ENCODE peak calls at places on chromosomes 1 and 21, in six cellular contexts. E, U, H, A, R and F are unnamed samples.

GRCh38 chr1:201461783-201462441 is 7.1 kb downstream of the PHLDA3 start:
- DNase-seq in U (peak; percentile 64), A (no peak), H (peak; percentile 81), R (peak; percentile 32), E (peak; percentile 66), F (peak; percentile 93)

GRCh38 chr1:56967900-56968832 is 2.4 kb upstream of the C8B start:
- DNase-seq in E (peak; percentile 67), A (no peak), R (no peak), H (no peak), U (no peak), F (no peak)

GRCh38 chr1:935751-936231 is 12.1 kb downstream of the SAMD11 start:
- DNase-seq in U (no peak), H (no peak), E (no peak), R (no peak), A (no peak), F (no peak)

GRCh38 chr1:240539700-240540414 is 72.1 kb downstream of the GREM2 start:
- DNase-seq in R (no peak), U (no peak), H (no peak), E (no peak), A (no peak), F (no peak)

GRCh38 chr1:22689505-22689904 is 21.1 kb upstream of the EPHB2 start:
- DNase-seq in R (no peak), H (no peak), U (no peak), A (no peak), E (no peak), F (no peak)

GRCh38 chr1:56249244-56249643 is 330.1 kb downstream of the PLPP3 start:
- DNase-seq in A (no peak), E (no peak), U (no peak), H (no peak), R (no peak), F (peak; percentile 56)

GRCh38 chr1:118785246-118785645 is 202.9 kb downstream of the TBX15 start:
- DNase-seq in A (no peak), H (no peak), U (no peak), E (no peak), R (no peak), F (peak; percentile 41)

GRCh38 chr1:99696616-99697015 is 50.7 kb downstream of the PALMD start:
- DNase-seq in A (no peak), H (no peak), E (no peak), U (no peak), R (no peak), F (no peak)

GRCh38 chr1:14896381-14897079 is 257.0 kb upstream of the TMEM51 start:
- DNase-seq in R (no peak), E (no peak), H (no peak), A (no peak), U (no peak), F (no peak)

GRCh38 chr1:119974013-119974412 is 77.7 kb upstream of the ADAM30 start:
- DNase-seq in U (no peak), E (no peak), A (no peak), H (no peak), R (no peak), F (no peak)

GRCh38 chr1:151737479-151737878 is 16.2 kb downstream of the RIIAD1 start:
- DNase-seq in A (no peak), R (no peak), E (no peak), U (no peak), H (no peak), F (no peak)

GRCh38 chr1:152348447-152348846 is 11.4 kb downstream of the FLG2 start:
- DNase-seq in A (no peak), E (no peak), H (no peak), R (no peak), U (no peak), F (no peak)

GRCh38 chr1:185317886-185318310 is 855 bp upstream of the IVNS1ABP start:
- DNase-seq in E (peak; percentile 41), R (peak; percentile 70), U (peak; percentile 87), H (no peak), A (peak; percentile 42), F (peak; percentile 64)

GRCh38 chr1:221279146-221279545 is 399.9 kb downstream of the HLX start:
- DNase-seq in E (no peak), A (no peak), R (no peak), H (no peak), U (no peak), F (no peak)

GRCh38 chr1:21149862-21150432 is 26.8 kb downstream of the EIF4G3 start:
- DNase-seq in A (no peak), U (no peak), E (no peak), H (no peak), R (no peak), F (no peak)

GRCh38 chr1:168863647-168864234 is 134.7 kb upstream of the DPT start:
- DNase-seq in A (no peak), E (no peak), H (no peak), R (no peak), U (no peak), F (no peak)

GRCh38 chr1:12407050-12407961 is 177.5 kb downstream of the VPS13D start:
- DNase-seq in A (no peak), E (peak; percentile 34), U (no peak), R (no peak), H (no peak), F (no peak)

GRCh38 chr21:44555200-44555875 is 3.3 kb downstream of the KRTAP10-3 start:
- DNase-seq in A (no peak), E (no peak), U (peak; percentile 63), H (peak; percentile 38), R (peak; percentile 12), F (no peak)

GRCh38 chr1:234980224-234980656 is 148.4 kb downstream of the TOMM20 start:
- DNase-seq in U (no peak), E (no peak), H (no peak), R (no peak), A (no peak), F (no peak)

GRCh38 chr1:9720785-9721605 is 69.5 kb downstream of the PIK3CD start:
- DNase-seq in R (no peak), A (no peak), U (peak; percentile 75), E (no peak), H (no peak), F (no peak)

GRCh38 chr1:14332158-14332557 is 266.3 kb upstream of the KAZN start:
- DNase-seq in R (no peak), A (no peak), H (no peak), U (no peak), E (no peak), F (no peak)

GRCh38 chr1:157262422-157262821 is 124.2 kb upstream of the ETV3 start:
- DNase-seq in R (no peak), A (no peak), U (no peak), E (no peak), H (no peak), F (no peak)

DNA sequence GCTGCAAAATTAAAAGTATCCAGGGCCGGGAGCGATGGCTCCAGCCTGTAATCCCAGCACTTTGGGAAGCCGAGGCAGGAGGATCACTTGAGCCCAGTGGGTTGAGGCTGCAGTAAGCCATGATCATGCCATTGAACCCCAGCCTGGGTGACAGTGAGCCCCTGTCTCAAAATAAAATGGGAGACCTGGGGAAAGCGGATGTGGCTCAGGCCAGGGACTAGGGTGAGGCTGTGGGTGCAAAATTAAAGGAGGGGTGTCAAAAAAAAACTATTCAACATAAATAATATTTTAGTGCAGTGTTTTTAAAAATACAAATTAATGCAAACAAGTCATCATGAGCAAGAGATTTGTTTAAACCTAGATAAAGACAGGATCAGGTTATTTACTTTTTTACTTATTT is 100.1 kb upstream of the SLC45A1 start:
- DNase-seq in H (no peak), R (no peak), A (no peak), U (no peak), E (no peak), F (no peak)
- H3K4me3 ChIP-seq in H (peak overlapping the region; percentile 52), R (peak overlapping the region; percentile 55), A (peak overlapping the region; percentile 2), U (peak overlapping the region; percentile 34), E (peak overlapping the region; percentile 43), F (no peak overlapping the region)

GRCh38 chr1:86706018-86706417 is 1.6 kb downstream of the SH3GLB1 start:
- DNase-seq in E (no peak), H (no peak), A (no peak), R (no peak), U (no peak), F (no peak)

GRCh38 chr1:86704972-86705632 is 726 bp downstream of the SH3GLB1 start:
- DNase-seq in E (peak; percentile 68), R (peak; percentile 43), A (peak; percentile 3), U (no peak), H (peak; percentile 58), F (peak; percentile 84)

GRCh38 chr1:86705633-86705985 is 1.2 kb downstream of the SH3GLB1 start:
- DNase-seq in U (no peak), A (no peak), R (no peak), H (no peak), E (no peak), F (no peak)

GRCh38 chr1:86712088-86712860 is 7.9 kb downstream of the SH3GLB1 start:
- DNase-seq in R (no peak), A (no peak), U (no peak), H (no peak), E (no peak), F (no peak)

DNA sequence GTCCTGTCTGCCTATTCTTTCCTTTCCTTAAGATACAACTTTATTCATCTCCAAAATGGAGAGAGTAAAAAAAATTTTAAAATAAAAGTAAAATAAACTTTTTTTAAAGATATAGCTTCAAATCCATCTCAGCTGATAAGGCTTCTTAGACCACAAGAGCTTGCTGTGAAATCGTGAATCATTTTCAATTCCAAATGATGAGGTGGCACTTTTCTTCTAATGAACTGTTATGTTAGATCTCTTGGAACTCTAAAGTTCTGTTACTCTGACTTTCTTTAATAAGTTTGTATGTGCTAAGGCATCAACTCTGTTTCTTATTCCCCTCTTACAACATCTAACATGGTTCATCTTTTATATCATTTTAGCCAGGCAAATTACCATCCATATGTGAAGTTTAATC is 4.5 kb downstream of the SH3GLB1 start:
- DNase-seq in A (no peak), R (no peak), U (no peak), H (no peak), E (no peak), F (no peak)
- H3K4me1 ChIP-seq in A (peaks cover 46% of the 10 kb centered on the region), R (peaks cover 38% of the 10 kb centered on the region), U (peaks cover 86% of the 10 kb centered on the region), H (no peaks in the 10 kb centered on the region), E (peaks cover 15% of the 10 kb centered on the region), F (peaks cover 3% of the 10 kb centered on the region)

GRCh38 chr1:39082140-39082799 is 56.1 kb downstream of the NDUFS5 start:
- DNase-seq in E (peak; percentile 42), A (no peak), H (no peak), R (no peak), U (peak; percentile 41), F (no peak)
- H3K4me3 ChIP-seq in E (peak overlapping the region; percentile 62), A (no peak overlapping the region), H (peak overlapping the region; percentile 63), R (peak overlapping the region; percentile 63), U (peak overlapping the region; percentile 25), F (peak overlapping the region; percentile 60)

DNA sequence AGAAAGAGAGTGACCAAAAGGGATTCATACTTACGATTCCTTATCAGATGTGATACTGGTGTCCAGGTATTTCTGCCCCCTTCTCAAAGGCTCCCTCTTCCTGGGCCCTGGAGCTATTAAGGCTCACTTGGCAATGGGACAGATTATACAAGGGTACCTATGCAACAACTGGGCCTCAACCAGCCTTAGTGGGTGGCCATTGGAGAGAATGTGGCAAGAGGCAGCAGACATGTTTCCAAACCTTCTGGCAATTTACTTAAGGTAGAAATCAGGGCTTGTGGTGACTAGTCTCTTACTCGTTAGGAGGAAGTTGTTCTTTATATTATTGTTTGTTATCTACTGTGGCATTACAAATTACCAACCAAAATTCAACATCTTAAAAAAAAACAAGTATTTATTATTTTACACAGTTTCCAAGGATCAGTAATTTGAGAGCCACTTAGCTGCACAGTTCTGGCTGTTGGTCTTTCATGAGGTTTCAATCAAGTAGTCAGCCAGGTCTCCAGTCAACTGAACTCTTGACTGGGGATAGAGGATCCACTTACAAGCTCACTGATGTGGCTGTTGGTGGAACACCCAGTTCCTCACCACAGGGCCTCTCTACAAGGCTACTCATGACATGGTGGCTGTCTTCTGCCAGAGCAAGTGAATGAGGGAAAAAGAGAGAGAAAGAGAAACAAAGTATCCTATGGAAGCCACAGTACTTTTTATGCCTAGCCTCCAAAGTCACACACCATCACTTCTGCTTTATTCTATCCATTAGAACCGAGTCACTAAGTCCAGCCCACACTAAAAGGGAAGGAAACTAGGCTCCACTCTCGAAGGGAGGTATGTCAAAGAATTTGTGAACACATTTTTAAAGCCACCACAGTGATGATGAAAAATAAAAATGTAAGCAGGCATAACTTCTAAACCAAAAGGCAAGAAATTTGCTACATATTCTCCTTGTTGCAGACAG is 10.8 kb downstream of the ZNF648 start:
- DNase-seq in E (no peak), H (no peak), R (no peak), A (no peak), U (no peak), F (no peak)
- H3K4me1 ChIP-seq in E (no peaks in the 10 kb centered on the region), H (no peaks in the 10 kb centered on the region), R (no peaks in the 10 kb centered on the region), A (no peaks in the 10 kb centered on the region), U (no peaks in the 10 kb centered on the region), F (no peaks in the 10 kb centered on the region)